ENCODE peak calls at places on chromosomes 6 and 20, in eight cellular contexts. V, K, U, Z, B, P, Q and T are unnamed samples.

GRCh38 chr6:43927525-43928210 is 157.7 kb downstream of the VEGFA start:
- DNase-seq in Z (no peak), U (no peak), P (no peak), K (no peak), V (no peak), Q (no peak), B (no peak), T (no peak)

GRCh38 chr20:63125893-63126601 is 89.9 kb downstream of the YTHDF1 start:
- DNase-seq in V (no peak), K (no peak), P (no peak), U (no peak), B (no peak), Z (no peak), Q (no peak), T (no peak)

GRCh38 chr6:163415176-163415619 is 680 bp downstream of the QKI start:
- DNase-seq in K (peak; percentile 42), Q (peak; percentile 48), Z (no peak), V (no peak), B (no peak), U (peak; percentile 22), P (no peak), T (no peak)

GRCh38 chr6:17820055-17820454 is 113.3 kb upstream of the NUP153 start:
- DNase-seq in V (no peak), P (no peak), K (no peak), B (no peak), U (no peak), Q (no peak), Z (no peak), T (no peak)

GRCh38 chr6:34709386-34709785 is 12.8 kb upstream of the ILRUN start:
- DNase-seq in K (no peak), P (peak; percentile 83), U (no peak), V (peak; percentile 14), B (no peak), Z (no peak), Q (no peak), T (no peak)

GRCh38 chr20:6384956-6385355 is 262.1 kb upstream of the FERMT1 start:
- DNase-seq in P (no peak), V (no peak), Q (no peak), U (no peak), K (no peak), Z (no peak), B (no peak), T (no peak)

GRCh38 chr20:24668791-24669190 is 199.4 kb downstream of the SYNDIG1 start:
- DNase-seq in V (no peak), B (no peak), K (no peak), Q (no peak), P (no peak), Z (no peak), U (no peak), T (no peak)

GRCh38 chr6:16285467-16286150 is 47.2 kb downstream of the GMPR start:
- DNase-seq in U (no peak), B (no peak), Z (no peak), P (no peak), K (no peak), V (no peak), Q (no peak), T (no peak)

GRCh38 chr6:156934054-156934424 is 156.9 kb downstream of the ARID1B start:
- DNase-seq in B (no peak), Q (no peak), U (no peak), Z (peak; percentile 77), P (no peak), V (no peak), K (no peak), T (no peak)

GRCh38 chr20:50680106-50680960 is 11.0 kb downstream of the RIPOR3 start:
- DNase-seq in B (no peak), V (no peak), Z (no peak), Q (no peak), K (no peak), P (no peak), U (no peak), T (no peak)